ENCODE peak calls at places on chromosome 1, in five cellular contexts. N is HepG2, B is HCT116, M is K562, D is GM12878. Z is an unnamed sample.

GRCh38 chr1:87794788-87795614 is 466.3 kb downstream of the LMO4 start:
- DNase-seq in N (peak; percentile 86), B (peak; percentile 55), M (no peak), D (no peak), Z (no peak)

GRCh38 chr1:82162526-82163420 is 362.0 kb downstream of the ADGRL2 start:
- DNase-seq in N (no peak), B (no peak), M (no peak), D (no peak), Z (no peak)

GRCh38 chr1:91582431-91582921 is 81.8 kb downstream of the CDC7 start:
- DNase-seq in N (no peak), B (no peak), M (peak; percentile 34), D (no peak), Z (no peak)

GRCh38 chr1:116472431-116472961 is 98.3 kb downstream of the CD58 start:
- DNase-seq in N (peak; percentile 62), B (no peak), M (no peak), D (no peak), Z (peak; percentile 57)

GRCh38 chr1:181675625-181676024 is 192.3 kb downstream of the CACNA1E start:
- DNase-seq in N (no peak), B (no peak), M (no peak), D (no peak), Z (no peak)

GRCh38 chr1:238647877-238648276 is 738.5 kb upstream of the CHRM3 start:
- DNase-seq in N (no peak), B (no peak), M (no peak), D (no peak), Z (no peak)

GRCh38 chr1:93686497-93687250 is 5.0 kb upstream of the BCAR3 start:
- DNase-seq in N (no peak), B (no peak), M (no peak), D (no peak), Z (no peak)

GRCh38 chr1:48681476-48682305 is 95.0 kb downstream of the BEND5 start:
- DNase-seq in N (no peak), B (no peak), M (no peak), D (no peak), Z (no peak)

GRCh38 chr1:37423810-37424209 is 50.6 kb upstream of the ZC3H12A start:
- DNase-seq in N (no peak), B (no peak), M (peak; percentile 93), D (no peak), Z (no peak)

GRCh38 chr1:17276568-17276967 is 27.7 kb downstream of the PADI3 start:
- DNase-seq in N (no peak), B (no peak), M (no peak), D (no peak), Z (no peak)

GRCh38 chr1:100597784-100598183 is 59.8 kb downstream of the GPR88 start:
- DNase-seq in N (no peak), B (no peak), M (no peak), D (no peak), Z (no peak)

GRCh38 chr1:8047686-8048522 is 21.8 kb upstream of the ERRFI1 start:
- DNase-seq in N (no peak), B (peak; percentile 81), M (no peak), D (no peak), Z (peak; percentile 40)

GRCh38 chr1:47388548-47389238 is 27.4 kb upstream of the FOXE3 start:
- DNase-seq in N (peak; percentile 62), B (peak; percentile 35), M (peak; percentile 81), D (no peak), Z (peak; percentile 80)

GRCh38 chr1:101198842-101199636 is 37.8 kb upstream of the S1PR1 start:
- DNase-seq in N (no peak), B (no peak), M (peak; percentile 9), D (peak; percentile 83), Z (no peak)

GRCh38 chr1:229254910-229255541 is 15.9 kb upstream of the RAB4A start:
- DNase-seq in N (peak; percentile 41), B (no peak), M (no peak), D (no peak), Z (peak; percentile 35)

GRCh38 chr1:32773018-32773763 is 44.0 kb downstream of the YARS1 start:
- DNase-seq in N (peak; percentile 53), B (peak; percentile 61), M (peak; percentile 87), D (peak; percentile 20), Z (peak; percentile 84)

GRCh38 chr1:201282931-201283829 is at the start of gene PKP1:
- DNase-seq in N (no peak), B (no peak), M (no peak), D (no peak), Z (no peak)

GRCh38 chr1:83503153-83503552 is 495.8 kb downstream of the TTLL7 start:
- DNase-seq in N (no peak), B (no peak), M (no peak), D (no peak), Z (no peak)

GRCh38 chr1:219659005-219659632 is 46.2 kb upstream of the ZC3H11B start:
- DNase-seq in N (no peak), B (no peak), M (no peak), D (no peak), Z (no peak)

GRCh38 chr1:25145775-25146381 is 86.4 kb downstream of the SYF2 start:
- DNase-seq in N (no peak), B (no peak), M (no peak), D (no peak), Z (no peak)

GRCh38 chr1:236052227-236052993 is 12.5 kb downstream of the NID1 start:
- DNase-seq in N (no peak), B (no peak), M (no peak), D (no peak), Z (no peak)

GRCh38 chr1:234589854-234590620 is 19.9 kb downstream of the IRF2BP2 start:
- DNase-seq in N (no peak), B (no peak), M (peak; percentile 41), D (no peak), Z (peak; percentile 39)

GRCh38 chr1:1434812-1435093 is 737 bp upstream of the VWA1 start:
- DNase-seq in N (no peak), B (no peak), M (no peak), D (no peak), Z (no peak)

GRCh38 chr1:44273560-44274292 is 60.5 kb downstream of the DMAP1 start:
- DNase-seq in N (no peak), B (no peak), M (no peak), D (no peak), Z (no peak)

GRCh38 chr1:16720403-16721223 is 19.7 kb upstream of the RNU1-4 start:
- DNase-seq in N (no peak), B (no peak), M (peak; percentile 17), D (no peak), Z (peak; percentile 25)

GRCh38 chr1:2049225-2049516 is 1.0 kb upstream of the PRKCZ start:
- DNase-seq in N (no peak), B (no peak), M (no peak), D (no peak), Z (no peak)

GRCh38 chr1:193914871-193915270 is 728.5 kb upstream of the B3GALT2 start:
- DNase-seq in N (no peak), B (no peak), M (no peak), D (no peak), Z (no peak)

GRCh38 chr1:204513117-204513716 is 3.0 kb upstream of the MDM4 start:
- DNase-seq in N (no peak), B (no peak), M (no peak), D (peak; percentile 88), Z (no peak)

GRCh38 chr1:37479255-37480124 is 5.1 kb downstream of the ZC3H12A start:
- DNase-seq in N (peak; percentile 89), B (peak; percentile 67), M (peak; percentile 97), D (peak; percentile 65), Z (peak; percentile 32)

GRCh38 chr1:214427871-214428277 is 123.5 kb downstream of the PTPN14 start:
- DNase-seq in N (peak; percentile 41), B (peak; percentile 77), M (no peak), D (peak; percentile 80), Z (no peak)

GRCh38 chr1:162182090-162182489 is 112.6 kb downstream of the NOS1AP start:
- DNase-seq in N (no peak), B (no peak), M (no peak), D (no peak), Z (no peak)

GRCh38 chr1:8985915-8986813 is 40.1 kb downstream of the SLC2A7 start:
- DNase-seq in N (peak; percentile 55), B (peak; percentile 75), M (no peak), D (no peak), Z (no peak)

GRCh38 chr1:54864460-54865208 is 22.4 kb downstream of the DHCR24 start:
- DNase-seq in N (no peak), B (no peak), M (no peak), D (no peak), Z (no peak)

GRCh38 chr1:206551985-206552325 is 44.6 kb downstream of the RASSF5 start:
- DNase-seq in N (no peak), B (no peak), M (no peak), D (no peak), Z (no peak)
- TF ChIP-seq ZBTB33 in N (no peak), B (no peak), M (no peak), D (no peak), Z (no peak)

GRCh38 chr1:39105841-39106765 is 80.0 kb downstream of the NDUFS5 start:
- DNase-seq in N (peak; percentile 69), B (no peak), M (no peak), D (no peak), Z (peak; percentile 54)

GRCh38 chr1:39103321-39104157 is 77.4 kb downstream of the NDUFS5 start:
- DNase-seq in N (no peak), B (no peak), M (no peak), D (no peak), Z (no peak)

GRCh38 chr1:39104158-39105060 is 78.3 kb downstream of the NDUFS5 start:
- DNase-seq in N (no peak), B (no peak), M (no peak), D (no peak), Z (no peak)

GRCh38 chr1:39106949-39107740 is 81.0 kb downstream of the NDUFS5 start:
- DNase-seq in N (no peak), B (no peak), M (no peak), D (no peak), Z (no peak)

DNA sequence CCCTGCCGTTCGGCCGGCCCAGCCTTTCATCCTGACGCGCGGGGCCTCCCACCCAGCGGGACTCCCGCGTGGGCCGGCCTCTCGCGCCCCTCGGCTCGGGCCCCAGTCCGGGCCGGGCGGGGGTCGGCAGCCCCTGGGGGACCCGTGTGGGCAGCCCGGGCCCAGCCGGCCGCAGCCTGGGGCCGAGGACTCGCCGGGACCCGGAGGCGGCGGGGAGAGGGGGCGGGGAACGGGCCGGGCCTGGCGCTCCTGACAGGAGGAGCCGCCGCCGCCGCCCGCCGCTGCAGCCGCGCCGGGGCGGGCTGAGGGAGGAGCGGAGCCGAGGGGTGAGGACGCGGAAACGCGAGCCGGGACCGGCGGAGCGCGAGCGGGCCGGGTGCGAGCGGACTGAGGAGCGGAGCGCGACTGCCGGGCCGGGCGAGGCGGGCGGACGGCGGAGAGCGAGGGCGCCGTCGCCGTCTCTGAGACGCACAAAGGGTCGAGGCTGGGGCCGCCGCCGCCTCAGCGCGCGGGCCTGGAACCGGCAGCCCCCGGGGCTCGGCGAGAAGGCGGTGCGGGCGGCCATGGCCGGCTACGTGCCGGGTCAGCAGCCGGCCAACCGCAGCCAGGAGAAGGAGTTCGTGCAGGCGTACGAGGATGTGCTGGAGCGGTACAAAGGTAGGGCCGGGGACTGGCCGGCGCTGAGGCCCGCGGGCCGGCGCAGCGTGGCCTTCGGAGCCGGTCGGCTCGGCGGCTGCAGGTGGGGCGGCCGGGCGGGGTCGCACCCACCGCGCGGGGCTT is 79.1 kb downstream of the NDUFS5 start:
- DNase-seq in N (no peak), B (no peak), M (peak; percentile 87), D (no peak), Z (peak; percentile 91)
- TF ChIP-seq ZBTB33 in N (no peak), B (no peak), M (no peak), D (no peak), Z (no peak)

GRCh38 chr1:156435551-156436318 is 64.8 kb downstream of the MEF2D start:
- DNase-seq in N (no peak), B (no peak), M (no peak), D (no peak), Z (peak; percentile 86)
- TF ChIP-seq ZBTB33 in N (no peak), B (no peak), M (no peak), D (no peak), Z (no peak)

GRCh38 chr1:64654519-64655341 is 90.1 kb upstream of the RAVER2 start:
- DNase-seq in N (no peak), B (no peak), M (no peak), D (no peak), Z (no peak)
- TF ChIP-seq ZBTB33 in N (no peak), B (no peak), M (no peak), D (no peak), Z (no peak)

Z was measured in SK-N-SH.